ENCODE peak calls at places on chromosomes 16 and 17, in ten cellular contexts. G is MM.1S, A is glutamatergic neuron, E is MCF 10A, N is left ventricle myocardium inferior, K is HL-60, Y is ovary, M is lower lobe of right lung, I is AG10803, O is endothelial cell. Q is an unnamed sample.

GRCh38 chr17:4594406-4595349 is 10.3 kb downstream of the SMTNL2 start:
- DNase-seq in E (no peak), O (peak; percentile 69), G (peak; percentile 50), K (peak; percentile 11), A (peak; percentile 59), Y (no peak), M (peak; percentile 74), I (no peak), N (no peak), Q (no peak)

GRCh38 chr17:27939489-27940465 is 46.6 kb upstream of the LYRM9 start:
- DNase-seq in I (no peak), G (no peak), O (no peak), E (no peak), A (no peak), K (no peak), Y (no peak), M (no peak), N (no peak), Q (no peak)

GRCh38 chr17:41211845-41212466 is 14.5 kb upstream of the KRTAP9-2 start:
- DNase-seq in N (no peak), E (peak; percentile 3), A (no peak), Y (no peak), I (peak; percentile 51), K (no peak), M (no peak), O (no peak), G (peak; percentile 87), Q (no peak)

GRCh38 chr17:52237151-52237550 is 78.6 kb upstream of the CA10 start:
- DNase-seq in Y (no peak), G (no peak), N (no peak), K (no peak), I (no peak), O (no peak), M (no peak), A (peak; percentile 24), E (no peak), Q (no peak)

GRCh38 chr16:27529962-27530361 is 19.8 kb downstream of the GTF3C1 start:
- DNase-seq in E (peak; percentile 24), G (no peak), M (no peak), O (no peak), K (no peak), Y (no peak), A (no peak), N (no peak), I (peak; percentile 68), Q (no peak)

GRCh38 chr16:57301126-57301817 is 16.8 kb upstream of the PLLP start:
- DNase-seq in K (no peak), M (no peak), E (no peak), A (no peak), I (no peak), G (no peak), N (no peak), Y (peak; percentile 66), O (no peak), Q (no peak)

GRCh38 chr17:338442-339192 is 14.0 kb downstream of the RPH3AL start:
- DNase-seq in Y (no peak), I (no peak), O (no peak), A (peak; percentile 62), N (no peak), E (no peak), G (no peak), K (no peak), M (no peak), Q (no peak)

GRCh38 chr17:1379930-1380313 is 20.1 kb downstream of the YWHAE start:
- DNase-seq in G (peak; percentile 90), O (no peak), A (no peak), E (no peak), N (no peak), M (no peak), I (no peak), K (no peak), Y (no peak), Q (no peak)

GRCh38 chr16:83552193-83552592 is 255.6 kb upstream of the HSBP1 start:
- DNase-seq in N (no peak), I (peak; percentile 56), A (no peak), Y (no peak), G (no peak), M (no peak), E (peak; percentile 21), K (no peak), O (no peak), Q (no peak)

GRCh38 chr16:30926333-30926811 is 3.0 kb downstream of the FBXL19 start:
- DNase-seq in G (no peak), O (no peak), N (no peak), E (no peak), K (no peak), M (no peak), A (no peak), Y (no peak), I (no peak), Q (no peak)

GRCh38 chr17:20997711-20998570 is 44.9 kb downstream of the USP22 start:
- DNase-seq in I (no peak), O (no peak), K (no peak), N (no peak), M (no peak), A (no peak), G (no peak), Y (no peak), E (peak; percentile 22), Q (no peak)

GRCh38 chr16:86669937-86670772 is 91.8 kb downstream of the FOXL1 start:
- DNase-seq in I (no peak), O (no peak), Y (no peak), G (no peak), K (no peak), M (no peak), E (no peak), N (peak; percentile 66), A (peak; percentile 63), Q (no peak)

GRCh38 chr16:57807968-57808528 is 5.8 kb upstream of the KIFC3 start:
- DNase-seq in Y (peak; percentile 76), I (peak; percentile 95), G (peak; percentile 84), E (peak; percentile 92), K (peak; percentile 75), N (peak; percentile 82), O (peak; percentile 56), M (peak; percentile 89), A (peak; percentile 76), Q (no peak)

GRCh38 chr16:23564964-23565363 is 7.4 kb downstream of the UBFD1 start:
- DNase-seq in M (peak; percentile 20), K (no peak), A (no peak), N (peak; percentile 62), I (no peak), E (no peak), Y (no peak), G (no peak), O (no peak), Q (no peak)

GRCh38 chr16:23563186-23563585 is 5.7 kb downstream of the UBFD1 start:
- DNase-seq in G (no peak), M (no peak), K (no peak), A (no peak), Y (no peak), O (no peak), E (no peak), I (no peak), N (no peak), Q (no peak)

GRCh38 chr16:23557779-23558330 is 328 bp downstream of the UBFD1 start:
- DNase-seq in I (peak; percentile 42), O (peak; percentile 52), M (no peak), G (peak; percentile 14), Y (no peak), A (peak; percentile 80), K (peak; percentile 7), E (no peak), N (no peak), Q (no peak)

GRCh38 chr16:23562505-23562904 is 5.0 kb downstream of the UBFD1 start:
- DNase-seq in A (no peak), N (no peak), E (no peak), Y (no peak), G (no peak), O (no peak), I (no peak), K (no peak), M (no peak), Q (no peak)

DNA sequence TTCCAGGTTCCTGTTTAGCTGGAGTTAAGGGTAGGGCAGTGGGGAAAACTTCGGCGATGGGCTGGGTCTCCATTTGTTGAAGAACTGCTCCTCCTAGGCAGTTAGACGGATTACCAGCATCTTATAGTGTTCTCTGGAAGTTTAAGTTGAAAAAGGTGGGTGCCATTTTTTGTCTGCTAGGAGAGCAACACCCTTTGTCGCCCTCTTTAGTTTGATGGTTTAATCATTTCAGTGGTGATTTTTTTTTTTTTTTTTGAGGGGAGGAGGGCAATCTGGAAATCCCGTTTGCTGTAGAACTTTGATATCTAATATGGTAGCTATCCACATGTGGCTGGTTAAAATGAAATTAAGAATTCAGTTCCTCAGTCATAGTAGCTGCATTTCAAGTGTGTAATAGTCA is 4.1 kb downstream of the UBFD1 start:
- DNase-seq in E (no peak), N (no peak), M (no peak), O (no peak), Y (no peak), G (no peak), A (no peak), I (no peak), K (no peak), Q (no peak)
- TF ChIP-seq CTCF in E (no peak), N (no peak), M (no peak), O (no peak), Y (no peak), G (no peak), A (no peak), I (no peak), K (no peak), Q (no peak)

DNA sequence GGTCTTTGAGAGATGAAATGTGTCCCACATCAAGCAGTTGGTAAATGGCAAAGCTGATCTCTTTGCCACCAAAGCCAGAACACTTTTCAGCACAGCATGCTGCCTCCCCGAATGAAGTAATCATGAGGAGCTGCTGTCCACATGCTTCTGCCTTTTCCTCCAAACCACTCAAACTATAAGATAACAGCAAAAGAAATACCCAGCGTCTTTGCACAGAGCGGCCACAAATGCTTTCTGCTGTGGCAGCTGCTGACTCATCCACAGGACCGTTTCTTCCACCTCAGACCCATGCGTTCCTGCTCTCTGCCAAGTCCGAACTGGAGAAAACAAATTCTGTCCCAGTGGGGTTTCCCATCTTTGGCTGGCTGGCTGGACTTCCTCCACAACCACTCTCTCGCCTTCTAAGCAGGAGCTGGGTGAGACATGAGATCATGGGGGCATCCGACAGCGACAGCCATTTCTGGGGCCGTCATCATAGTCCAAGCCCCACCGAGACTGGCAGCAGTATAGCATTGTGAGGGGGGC is 27.1 kb downstream of the TBC1D3B start:
- DNase-seq in M (no peak), Y (peak; percentile 31), O (no peak), E (peak; percentile 26), G (no peak), A (no peak), K (peak; percentile 68), I (peak; percentile 79), N (peak; percentile 21), Q (no peak)
- TF ChIP-seq CTCF in M (no peak), Y (no peak), O (no peak), E (no peak), G (no peak), A (peak; percentile 42), K (no peak), I (no peak), N (no peak), Q (no peak)

GRCh38 chr16:73172621-73173312 is 124.8 kb upstream of the ZFHX3 start:
- DNase-seq in Y (peak; percentile 86), A (no peak), E (peak; percentile 87), M (peak; percentile 71), N (peak; percentile 87), K (no peak), O (no peak), G (no peak), I (peak; percentile 95), Q (no peak)
- TF ChIP-seq CTCF in Y (no peak), A (peak; percentile 64), E (peak; percentile 42), M (peak; percentile 23), N (peak; percentile 39), K (no peak), O (peak; percentile 74), G (no peak), I (peak; percentile 63), Q (peak; percentile 1)

GRCh38 chr17:34391241-34391640 is 28.2 kb upstream of the CCL1 start:
- DNase-seq in Y (no peak), K (no peak), N (no peak), M (no peak), O (no peak), G (peak; percentile 98), E (no peak), I (no peak), A (no peak), Q (no peak)
- TF ChIP-seq CTCF in Y (no peak), K (no peak), N (no peak), M (no peak), O (no peak), G (no peak), E (no peak), I (no peak), A (no peak), Q (no peak)